ENCODE peak calls at places on chromosomes 1 and 21, in ten cellular contexts. T is OCI-LY7; M is stimulated activated naive B cell treated with anti-CD40 and anti-IgM and Interleukin-4, amounts not matched to agents 10 μg/mL and 1 μg/mL and 100 μg/mL, for 72 hours; V is stimulated activated naive CD4-positive, alpha-beta T cell; A is EL; G is IMR-90; H is A172; C is Daoy; R is HEK293T; E is PC-3. Q is an unnamed sample.

GRCh38 chr1:32063261-32063681 is 9.5 kb upstream of the TMEM39B start:
- DNase-seq in M (no peak), V (no peak), T (peak), G (peak), A (peak), H (peak), E (peak), R (peak), C (peak), Q (no peak)

GRCh38 chr1:25039229-25039628 is 109.2 kb upstream of the RUNX3 start:
- DNase-seq in C (no peak), R (no peak), M (no peak), V (no peak), T (no peak), G (peak), H (no peak), A (no peak), E (no peak), Q (no peak)

GRCh38 chr1:19203440-19203839 is 6.6 kb downstream of the UBR4 start:
- DNase-seq in V (no peak), M (no peak), C (peak), H (peak), E (peak), A (peak), G (peak), R (no peak), T (no peak), Q (no peak)

GRCh38 chr21:44533121-44533890 is 6.7 kb downstream of the KRTAP10-1 start:
- DNase-seq in G (no peak), H (no peak), V (no peak), T (no peak), C (no peak), M (no peak), E (no peak), R (no peak), A (no peak), Q (no peak)

GRCh38 chr1:167061073-167061464 is 29.1 kb downstream of the GPA33 start:
- DNase-seq in C (no peak), H (no peak), G (no peak), M (no peak), T (no peak), R (no peak), V (no peak), A (no peak), E (no peak), Q (no peak)

GRCh38 chr1:5937373-5937857 is 54.8 kb downstream of the NPHP4 start:
- DNase-seq in E (no peak), A (no peak), G (no peak), T (no peak), C (no peak), R (no peak), V (no peak), M (no peak), H (no peak), Q (no peak)

GRCh38 chr21:44497641-44498243 is 42.3 kb downstream of the KRTAP10-1 start:
- DNase-seq in A (no peak), T (no peak), E (no peak), V (no peak), G (no peak), M (no peak), H (no peak), C (no peak), R (no peak), Q (no peak)

GRCh38 chr1:205353612-205354011 is 3.1 kb downstream of the KLHDC8A start:
- DNase-seq in G (no peak), R (no peak), V (no peak), A (no peak), T (no peak), E (no peak), M (no peak), H (no peak), C (no peak), Q (peak)

GRCh38 chr1:182962554-182963115 is 9.7 kb upstream of the SHCBP1L start:
- DNase-seq in V (no peak), C (peak), A (peak), R (peak), T (peak), G (peak), E (peak), M (peak), H (peak), Q (no peak)

GRCh38 chr21:29423051-29423450 is 124.3 kb downstream of the BACH1 start:
- DNase-seq in M (no peak), R (no peak), A (no peak), V (no peak), E (no peak), G (no peak), C (no peak), T (no peak), H (no peak), Q (no peak)

GRCh38 chr1:21668232-21669032 is 725 bp downstream of the RAP1GAP start:
- DNase-seq in V (no peak), M (no peak), H (no peak), E (no peak), R (no peak), C (no peak), A (no peak), T (no peak), G (no peak), Q (no peak)

GRCh38 chr1:97143236-97143882 is 421.8 kb downstream of the PTBP2 start:
- DNase-seq in T (no peak), E (peak), R (no peak), C (peak), M (no peak), G (peak), A (peak), H (peak), V (no peak), Q (no peak)

GRCh38 chr1:118905671-118906070 is 82.5 kb downstream of the TBX15 start:
- DNase-seq in M (no peak), G (no peak), H (no peak), A (no peak), R (no peak), E (no peak), V (no peak), T (no peak), C (no peak), Q (no peak)

GRCh38 chr21:35528109-35529042 is 479.3 kb upstream of the RUNX1 start:
- DNase-seq in C (peak), M (peak), E (no peak), V (peak), H (no peak), T (peak), G (peak), R (no peak), A (peak), Q (peak)

GRCh38 chr1:193726722-193727121 is 540.3 kb upstream of the B3GALT2 start:
- DNase-seq in V (no peak), A (no peak), E (no peak), H (no peak), M (no peak), T (no peak), R (no peak), G (no peak), C (no peak), Q (no peak)

GRCh38 chr1:12229835-12230548 is at the start of gene VPS13D:
- DNase-seq in G (peak), R (peak), A (peak), M (peak), C (peak), V (peak), E (peak), T (peak), H (peak), Q (peak)

Q was measured in CD8-positive, alpha-beta memory T cell.